ENCODE peak calls at places on chromosomes 12 and 14, in four cellular contexts. One of them, this sample, is unnamed.

GRCh38 chr12:122413516-122414404 is 8.7 kb downstream of the CLIP1 start:
- DNase-seq in NCI-H2081 treated with DMSO at 0.1 percent for 48 hours: no peak
- DNase-seq in right cardiac atrium: no peak
- DNase-seq in activated T-helper 1 cell treated with Interleukin-2 at 50 U/mL for 16 hours: no peak
- DNase-seq in this sample: no peak

GRCh38 chr12:91065377-91065776 is 7.6 kb upstream of the KERA start:
- DNase-seq in NCI-H2081 treated with DMSO at 0.1 percent for 48 hours: no peak
- DNase-seq in right cardiac atrium: no peak
- DNase-seq in activated T-helper 1 cell treated with Interleukin-2 at 50 U/mL for 16 hours: no peak
- DNase-seq in this sample: no peak

GRCh38 chr14:20138520-20138919 is at the start of gene OR4N5:
- DNase-seq in NCI-H2081 treated with DMSO at 0.1 percent for 48 hours: no peak
- DNase-seq in right cardiac atrium: no peak
- DNase-seq in activated T-helper 1 cell treated with Interleukin-2 at 50 U/mL for 16 hours: no peak
- DNase-seq in this sample: no peak

GRCh38 chr12:1226951-1227350 is 235.9 kb downstream of the ERC1 start:
- DNase-seq in NCI-H2081 treated with DMSO at 0.1 percent for 48 hours: no peak
- DNase-seq in right cardiac atrium: no peak
- DNase-seq in activated T-helper 1 cell treated with Interleukin-2 at 50 U/mL for 16 hours: no peak
- DNase-seq in this sample: no peak

GRCh38 chr14:64531567-64531966 is 9.0 kb upstream of the HSPA2 start:
- DNase-seq in NCI-H2081 treated with DMSO at 0.1 percent for 48 hours: no peak
- DNase-seq in right cardiac atrium: no peak
- DNase-seq in activated T-helper 1 cell treated with Interleukin-2 at 50 U/mL for 16 hours: no peak
- DNase-seq in this sample: no peak

GRCh38 chr14:74834682-74835392 is 41.1 kb downstream of the PROX2 start:
- DNase-seq in NCI-H2081 treated with DMSO at 0.1 percent for 48 hours: no peak
- DNase-seq in right cardiac atrium: no peak
- DNase-seq in activated T-helper 1 cell treated with Interleukin-2 at 50 U/mL for 16 hours: no peak
- DNase-seq in this sample: peak

GRCh38 chr12:124143726-124144125 is 151.2 kb upstream of the RFLNA start:
- DNase-seq in NCI-H2081 treated with DMSO at 0.1 percent for 48 hours: no peak
- DNase-seq in right cardiac atrium: no peak
- DNase-seq in activated T-helper 1 cell treated with Interleukin-2 at 50 U/mL for 16 hours: no peak
- DNase-seq in this sample: no peak

GRCh38 chr12:113149361-113150150 is at the start of gene CFAP73:
- DNase-seq in NCI-H2081 treated with DMSO at 0.1 percent for 48 hours: no peak
- DNase-seq in right cardiac atrium: peak
- DNase-seq in activated T-helper 1 cell treated with Interleukin-2 at 50 U/mL for 16 hours: no peak
- DNase-seq in this sample: peak

GRCh38 chr12:52171950-52172512 is 19.8 kb downstream of the KRT80 start:
- DNase-seq in NCI-H2081 treated with DMSO at 0.1 percent for 48 hours: no peak
- DNase-seq in right cardiac atrium: no peak
- DNase-seq in activated T-helper 1 cell treated with Interleukin-2 at 50 U/mL for 16 hours: no peak
- DNase-seq in this sample: no peak

GRCh38 chr12:122874081-122874480 is 21.8 kb downstream of the VPS37B start:
- DNase-seq in NCI-H2081 treated with DMSO at 0.1 percent for 48 hours: no peak
- DNase-seq in right cardiac atrium: no peak
- DNase-seq in activated T-helper 1 cell treated with Interleukin-2 at 50 U/mL for 16 hours: peak
- DNase-seq in this sample: no peak

GRCh38 chr12:23380419-23381100 is 568.9 kb downstream of the SOX5 start:
- DNase-seq in NCI-H2081 treated with DMSO at 0.1 percent for 48 hours: no peak
- DNase-seq in right cardiac atrium: no peak
- DNase-seq in activated T-helper 1 cell treated with Interleukin-2 at 50 U/mL for 16 hours: no peak
- DNase-seq in this sample: no peak

GRCh38 chr12:65827827-65828231 is 3.5 kb downstream of the HMGA2 start:
- DNase-seq in NCI-H2081 treated with DMSO at 0.1 percent for 48 hours: no peak
- DNase-seq in right cardiac atrium: no peak
- DNase-seq in activated T-helper 1 cell treated with Interleukin-2 at 50 U/mL for 16 hours: no peak
- DNase-seq in this sample: peak

GRCh38 chr14:95098984-95099599 is 58.2 kb downstream of the DICER1 start:
- DNase-seq in NCI-H2081 treated with DMSO at 0.1 percent for 48 hours: no peak
- DNase-seq in right cardiac atrium: peak
- DNase-seq in activated T-helper 1 cell treated with Interleukin-2 at 50 U/mL for 16 hours: no peak
- DNase-seq in this sample: peak

GRCh38 chr12:124026755-124027745 is 54.0 kb downstream of the ZNF664 start:
- DNase-seq in NCI-H2081 treated with DMSO at 0.1 percent for 48 hours: no peak
- DNase-seq in right cardiac atrium: no peak
- DNase-seq in activated T-helper 1 cell treated with Interleukin-2 at 50 U/mL for 16 hours: no peak
- DNase-seq in this sample: no peak

GRCh38 chr12:32859389-32859788 is 37.2 kb downstream of the PKP2 start:
- DNase-seq in NCI-H2081 treated with DMSO at 0.1 percent for 48 hours: no peak
- DNase-seq in right cardiac atrium: no peak
- DNase-seq in activated T-helper 1 cell treated with Interleukin-2 at 50 U/mL for 16 hours: no peak
- DNase-seq in this sample: no peak

GRCh38 chr12:116309343-116309742 is 31.9 kb upstream of the MED13L start:
- DNase-seq in NCI-H2081 treated with DMSO at 0.1 percent for 48 hours: no peak
- DNase-seq in right cardiac atrium: no peak
- DNase-seq in activated T-helper 1 cell treated with Interleukin-2 at 50 U/mL for 16 hours: no peak
- DNase-seq in this sample: no peak

GRCh38 chr12:119687344-119687865 is 19.5 kb downstream of the PRKAB1 start:
- DNase-seq in NCI-H2081 treated with DMSO at 0.1 percent for 48 hours: no peak
- DNase-seq in right cardiac atrium: no peak
- DNase-seq in activated T-helper 1 cell treated with Interleukin-2 at 50 U/mL for 16 hours: no peak
- DNase-seq in this sample: no peak

GRCh38 chr14:93892923-93893549 is 34.1 kb upstream of the FAM181A start:
- DNase-seq in NCI-H2081 treated with DMSO at 0.1 percent for 48 hours: no peak
- DNase-seq in right cardiac atrium: peak
- DNase-seq in activated T-helper 1 cell treated with Interleukin-2 at 50 U/mL for 16 hours: peak
- DNase-seq in this sample: peak

GRCh38 chr14:101010293-101010692 is 106.8 kb upstream of the RTL1 start:
- DNase-seq in NCI-H2081 treated with DMSO at 0.1 percent for 48 hours: no peak
- DNase-seq in right cardiac atrium: no peak
- DNase-seq in activated T-helper 1 cell treated with Interleukin-2 at 50 U/mL for 16 hours: no peak
- DNase-seq in this sample: no peak

GRCh38 chr12:55446334-55446733 is 2.5 kb downstream of the OR6C2 start:
- DNase-seq in NCI-H2081 treated with DMSO at 0.1 percent for 48 hours: no peak
- DNase-seq in right cardiac atrium: no peak
- DNase-seq in activated T-helper 1 cell treated with Interleukin-2 at 50 U/mL for 16 hours: no peak
- DNase-seq in this sample: no peak

GRCh38 chr12:113298861-113299545 is 35.9 kb downstream of the SLC8B1 start:
- DNase-seq in NCI-H2081 treated with DMSO at 0.1 percent for 48 hours: no peak
- DNase-seq in right cardiac atrium: peak
- DNase-seq in activated T-helper 1 cell treated with Interleukin-2 at 50 U/mL for 16 hours: no peak
- DNase-seq in this sample: no peak

GRCh38 chr12:51488281-51488680 is 63.6 kb downstream of the SLC4A8 start:
- DNase-seq in NCI-H2081 treated with DMSO at 0.1 percent for 48 hours: no peak
- DNase-seq in right cardiac atrium: no peak
- DNase-seq in activated T-helper 1 cell treated with Interleukin-2 at 50 U/mL for 16 hours: no peak
- DNase-seq in this sample: no peak

GRCh38 chr12:22321620-22322019 is 12.9 kb downstream of the ST8SIA1 start:
- DNase-seq in NCI-H2081 treated with DMSO at 0.1 percent for 48 hours: no peak
- DNase-seq in right cardiac atrium: no peak
- DNase-seq in activated T-helper 1 cell treated with Interleukin-2 at 50 U/mL for 16 hours: peak
- DNase-seq in this sample: peak

GRCh38 chr12:121468451-121468850 is 68.5 kb downstream of the RNF34 start:
- DNase-seq in NCI-H2081 treated with DMSO at 0.1 percent for 48 hours: no peak
- DNase-seq in right cardiac atrium: no peak
- DNase-seq in activated T-helper 1 cell treated with Interleukin-2 at 50 U/mL for 16 hours: no peak
- DNase-seq in this sample: no peak

GRCh38 chr12:105723066-105723465 is 392.6 kb downstream of the C12orf75 start:
- DNase-seq in NCI-H2081 treated with DMSO at 0.1 percent for 48 hours: no peak
- DNase-seq in right cardiac atrium: no peak
- DNase-seq in activated T-helper 1 cell treated with Interleukin-2 at 50 U/mL for 16 hours: no peak
- DNase-seq in this sample: no peak

GRCh38 chr14:66831190-66831589 is 323.2 kb downstream of the GPHN start:
- DNase-seq in NCI-H2081 treated with DMSO at 0.1 percent for 48 hours: no peak
- DNase-seq in right cardiac atrium: no peak
- DNase-seq in activated T-helper 1 cell treated with Interleukin-2 at 50 U/mL for 16 hours: no peak
- DNase-seq in this sample: no peak

GRCh38 chr14:32469388-32470160 is 140.5 kb downstream of the AKAP6 start:
- DNase-seq in NCI-H2081 treated with DMSO at 0.1 percent for 48 hours: peak
- DNase-seq in right cardiac atrium: no peak
- DNase-seq in activated T-helper 1 cell treated with Interleukin-2 at 50 U/mL for 16 hours: no peak
- DNase-seq in this sample: peak

GRCh38 chr12:34119366-34119765 is 97.1 kb downstream of the ALG10 start:
- DNase-seq in NCI-H2081 treated with DMSO at 0.1 percent for 48 hours: no peak
- DNase-seq in right cardiac atrium: no peak
- DNase-seq in activated T-helper 1 cell treated with Interleukin-2 at 50 U/mL for 16 hours: no peak
- DNase-seq in this sample: no peak

GRCh38 chr14:31271648-31272047 is 64.1 kb upstream of the HECTD1 start:
- DNase-seq in NCI-H2081 treated with DMSO at 0.1 percent for 48 hours: no peak
- DNase-seq in right cardiac atrium: no peak
- DNase-seq in activated T-helper 1 cell treated with Interleukin-2 at 50 U/mL for 16 hours: no peak
- DNase-seq in this sample: no peak

GRCh38 chr12:78568326-78569020 is 296.1 kb upstream of the SYT1 start:
- DNase-seq in NCI-H2081 treated with DMSO at 0.1 percent for 48 hours: no peak
- DNase-seq in right cardiac atrium: no peak
- DNase-seq in activated T-helper 1 cell treated with Interleukin-2 at 50 U/mL for 16 hours: no peak
- DNase-seq in this sample: no peak

This sample was measured in SJSA1.